ENCODE peak calls at places on chromosomes 13 and 19, in five cellular contexts. O, E, A, Q and W are unnamed samples.

GRCh38 chr13:89897681-89898080 is 1449.8 kb upstream of the MIR17HG start:
- DNase-seq in Q (no peak), E (no peak), O (no peak), A (no peak), W (no peak)

GRCh38 chr13:45196622-45197021 is 4.2 kb downstream of the KCTD4 start:
- DNase-seq in E (no peak), O (no peak), A (no peak), Q (no peak), W (no peak)

GRCh38 chr19:43541920-43542650 is 9.1 kb downstream of the ZNF575 start:
- DNase-seq in Q (no peak), E (no peak), O (no peak), A (no peak), W (no peak)

GRCh38 chr19:56133858-56134654 is 7.0 kb upstream of the ZNF444 start:
- DNase-seq in A (no peak), E (no peak), Q (no peak), O (no peak), W (no peak)

GRCh38 chr19:49119411-49120324 is at the start of gene PPFIA3:
- DNase-seq in A (no peak), Q (no peak), E (peak; percentile 64), O (peak; percentile 84), W (peak; percentile 19)

GRCh38 chr13:32883501-32883900 is 132.7 kb upstream of the KL start:
- DNase-seq in A (no peak), O (peak; percentile 5), Q (no peak), E (no peak), W (no peak)

GRCh38 chr13:67742478-67742877 is 512.3 kb upstream of the PCDH9 start:
- DNase-seq in O (no peak), Q (no peak), E (no peak), A (no peak), W (no peak)

GRCh38 chr13:106083620-106084350 is 451.7 kb downstream of the EFNB2 start:
- DNase-seq in E (no peak), Q (no peak), O (peak; percentile 17), A (no peak), W (no peak)

GRCh38 chr13:46593403-46593802 is 40.4 kb downstream of the LRCH1 start:
- DNase-seq in E (no peak), A (peak; percentile 27), O (no peak), Q (no peak), W (peak; percentile 78)

GRCh38 chr13:68851026-68851425 is 1256.6 kb upstream of the ATXN8OS start:
- DNase-seq in A (no peak), E (no peak), O (no peak), Q (no peak), W (no peak)

GRCh38 chr13:67355791-67356190 is 125.7 kb upstream of the PCDH9 start:
- DNase-seq in O (no peak), E (no peak), Q (no peak), A (no peak), W (no peak)

GRCh38 chr13:42812311-42812710 is 30.9 kb downstream of the FAM216B start:
- DNase-seq in Q (no peak), O (no peak), E (no peak), A (no peak), W (no peak)

GRCh38 chr13:79765331-79765730 is 284.4 kb downstream of the NDFIP2 start:
- DNase-seq in A (no peak), E (no peak), O (no peak), Q (no peak), W (no peak)

DNA sequence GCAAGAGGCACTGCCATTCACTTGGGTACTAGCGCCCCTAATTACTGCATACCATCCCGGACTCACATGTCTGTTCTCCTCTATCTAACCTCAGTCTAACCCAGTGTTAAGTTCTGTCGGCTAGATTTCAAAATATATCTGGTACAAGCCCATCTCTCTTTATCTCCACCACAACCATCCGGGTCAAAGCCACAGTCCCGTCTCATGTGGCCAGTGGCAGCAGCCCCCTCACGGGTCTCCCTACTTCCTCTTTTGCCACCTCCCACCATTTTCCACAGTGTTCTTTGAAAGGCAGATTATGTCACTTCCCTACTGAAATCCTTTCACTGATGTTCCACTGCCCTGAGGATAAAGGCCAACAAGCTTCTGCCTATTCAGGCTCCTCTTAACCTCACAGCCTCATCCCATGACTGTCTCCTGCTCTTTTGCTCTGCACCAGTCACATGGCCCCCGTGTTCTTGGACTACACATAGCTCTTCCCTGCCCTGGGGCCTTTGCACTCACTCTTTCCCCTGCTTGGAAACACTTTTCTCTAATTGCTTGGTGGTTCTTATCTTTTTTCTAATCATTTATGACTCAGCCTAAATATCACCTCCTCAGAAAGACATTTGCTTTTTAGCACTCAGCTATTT is 117.2 kb downstream of the UBL3 start:
- DNase-seq in O (no peak), E (no peak), A (no peak), Q (no peak), W (no peak)
- H3K4me3 ChIP-seq in O (no peak overlapping the region), E (no peak overlapping the region), A (no peak overlapping the region), Q (no peak overlapping the region), W (no peak overlapping the region)

GRCh38 chr19:6273701-6274601 is 5.8 kb downstream of the MLLT1 start:
- DNase-seq in O (peak; percentile 79), E (peak; percentile 77), A (no peak), Q (peak; percentile 79), W (no peak)

GRCh38 chr19:6274756-6275155 is 5.0 kb downstream of the MLLT1 start:
- DNase-seq in A (no peak), E (peak; percentile 29), Q (no peak), O (no peak), W (no peak)

GRCh38 chr19:6272913-6273600 is 6.7 kb downstream of the MLLT1 start:
- DNase-seq in A (no peak), Q (no peak), E (peak; percentile 23), O (no peak), W (no peak)

GRCh38 chr19:6276447-6276846 is 3.3 kb downstream of the MLLT1 start:
- DNase-seq in E (peak; percentile 81), A (no peak), Q (no peak), O (no peak), W (no peak)

GRCh38 chr19:6275170-6275744 is 4.5 kb downstream of the MLLT1 start:
- DNase-seq in E (no peak), O (no peak), A (no peak), Q (no peak), W (no peak)
- H3K4me1 ChIP-seq in E (peaks cover 47% of the 10 kb centered on the region), O (peaks cover 37% of the 10 kb centered on the region), A (peaks cover 32% of the 10 kb centered on the region), Q (peaks cover 34% of the 10 kb centered on the region), W (peaks cover 9% of the 10 kb centered on the region)

GRCh38 chr19:3368441-3368795 is 2.0 kb downstream of the NFIC start:
- DNase-seq in Q (no peak), E (peak; percentile 23), O (no peak), A (no peak), W (no peak)
- H3K4me3 ChIP-seq in Q (peak overlapping the region; percentile 99), E (peak overlapping the region; percentile 96), O (peak overlapping the region; percentile 63), A (no peak overlapping the region), W (no peak overlapping the region)

DNA sequence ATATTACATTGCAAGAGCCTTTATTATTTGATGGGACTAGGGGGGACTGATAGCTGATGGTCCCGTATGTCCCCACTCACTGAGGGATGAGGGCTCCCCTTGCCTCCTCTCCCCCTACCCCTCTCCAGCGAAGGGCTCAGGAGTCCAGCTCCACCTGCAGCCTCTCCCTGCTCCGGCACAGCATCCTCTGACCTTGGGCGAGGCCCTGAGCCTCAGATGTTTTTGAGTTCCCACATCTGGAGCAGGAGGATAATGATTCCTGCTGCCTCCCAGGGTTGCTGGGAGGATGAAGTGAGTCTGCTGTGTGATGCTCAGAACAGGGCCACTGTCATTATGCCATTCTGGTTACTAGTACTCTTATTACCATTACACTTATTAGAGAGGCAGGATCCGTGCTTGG is 15.0 kb downstream of the PAK4 start:
- DNase-seq in O (no peak), A (no peak), Q (no peak), E (no peak), W (no peak)
- H3K4me1 ChIP-seq in O (peaks cover 21% of the 10 kb centered on the region), A (no peaks in the 10 kb centered on the region), Q (peaks cover 6% of the 10 kb centered on the region), E (peaks cover 23% of the 10 kb centered on the region), W (no peaks in the 10 kb centered on the region)

GRCh38 chr19:12833747-12834417 is 497 bp downstream of the RTBDN start:
- DNase-seq in Q (no peak), E (no peak), O (peak; percentile 26), A (no peak), W (peak; percentile 60)
- H3K4me3 ChIP-seq in Q (peak overlapping the region; percentile 58), E (no peak overlapping the region), O (no peak overlapping the region), A (no peak overlapping the region), W (no peak overlapping the region)

GRCh38 chr19:1271528-1272422 is 2.6 kb downstream of the CIRBP start:
- DNase-seq in A (no peak), E (no peak), O (peak; percentile 40), Q (no peak), W (no peak)
- H3K4me1 ChIP-seq in A (peaks cover 85% of the 10 kb centered on the region), E (peaks cover 69% of the 10 kb centered on the region), O (peaks cover 50% of the 10 kb centered on the region), Q (peaks cover 42% of the 10 kb centered on the region), W (peaks cover 82% of the 10 kb centered on the region)

DNA sequence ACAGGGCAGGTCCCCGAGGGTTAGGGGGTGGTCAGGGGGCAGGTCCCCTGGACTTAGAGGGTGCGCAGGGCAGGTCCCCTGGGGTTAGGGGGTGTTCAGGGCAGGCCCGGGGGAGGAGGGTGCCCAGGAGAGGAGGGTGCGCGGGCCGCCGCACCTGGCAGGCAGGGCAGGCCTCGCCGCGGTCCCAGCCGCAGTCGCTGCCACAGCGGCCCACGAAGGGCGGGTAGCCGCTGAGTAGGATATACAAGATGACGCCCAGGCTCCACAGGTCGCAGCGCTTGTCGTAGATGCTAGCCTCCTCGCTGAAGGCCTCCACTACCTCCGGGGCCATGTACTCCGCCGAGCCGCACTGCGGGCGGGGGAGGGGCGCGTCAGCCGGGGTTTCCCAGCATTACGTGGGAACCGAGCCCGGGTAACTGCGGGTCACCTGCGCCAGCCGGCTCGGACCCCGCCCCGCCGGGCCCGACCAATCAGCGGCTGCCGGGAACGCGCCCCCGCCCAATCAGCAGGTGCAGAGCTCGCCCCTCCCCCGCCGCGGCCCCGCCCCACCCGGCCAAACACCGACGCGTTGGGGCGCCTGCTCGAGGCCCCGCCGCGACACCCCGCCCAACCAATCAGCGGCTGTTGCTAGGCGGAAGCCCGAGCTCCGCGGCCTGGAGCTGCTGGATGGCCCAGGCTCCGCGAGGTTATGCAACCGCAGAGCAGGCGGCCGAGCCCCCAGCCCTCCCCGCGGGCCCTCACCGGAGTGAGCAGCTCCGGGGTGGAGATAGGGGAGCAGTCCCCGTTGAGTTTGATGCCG is 9.2 kb downstream of the MKNK2 start:
- DNase-seq in O (peak; percentile 99), E (peak; percentile 99), A (peak; percentile 100), Q (peak; percentile 94), W (peak; percentile 100)
- H3K4me3 ChIP-seq in O (no peak overlapping the region), E (no peak overlapping the region), A (peak overlapping the region; percentile 62), Q (peak overlapping the region; percentile 57), W (peak overlapping the region; percentile 65)

GRCh38 chr19:38697641-38698071 is 46.6 kb downstream of the CAPN12 start:
- DNase-seq in O (no peak), Q (no peak), E (no peak), A (no peak), W (no peak)

GRCh38 chr19:38698225-38699026 is 45.8 kb downstream of the CAPN12 start:
- DNase-seq in Q (no peak), O (no peak), E (no peak), A (no peak), W (no peak)

GRCh38 chr19:38699647-38700349 is 44.5 kb downstream of the CAPN12 start:
- DNase-seq in Q (no peak), E (no peak), A (no peak), O (no peak), W (no peak)

GRCh38 chr19:38700350-38700932 is 43.8 kb downstream of the CAPN12 start:
- DNase-seq in Q (no peak), A (no peak), O (no peak), E (no peak), W (no peak)

DNA sequence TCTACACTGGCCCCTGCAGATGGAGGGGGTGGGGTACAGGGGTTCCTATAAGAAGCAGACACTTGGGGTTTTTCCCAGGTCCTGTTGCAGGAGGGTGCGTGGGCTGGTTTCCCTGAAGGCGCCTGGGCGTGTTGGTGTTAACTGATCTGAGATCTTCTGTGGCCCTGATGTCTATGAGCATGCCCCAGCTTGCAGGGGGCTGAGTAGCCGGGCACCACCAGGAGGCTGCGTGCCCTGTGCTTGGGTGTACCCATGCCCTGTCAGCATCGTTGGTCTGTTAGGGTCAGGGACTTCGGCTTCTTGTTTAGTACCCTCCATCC is 45.3 kb downstream of the CAPN12 start:
- DNase-seq in O (no peak), E (no peak), Q (no peak), A (no peak), W (no peak)
- H3K4me1 ChIP-seq in O (no peaks in the 10 kb centered on the region), E (peaks cover 37% of the 10 kb centered on the region), Q (peaks cover 59% of the 10 kb centered on the region), A (peaks cover 12% of the 10 kb centered on the region), W (peaks cover 21% of the 10 kb centered on the region)